ENCODE peak calls at places on chromosomes 5 and 9, in eight cellular contexts. U is thyroid gland; S is endothelial cell of umbilical vein; E is CD8-positive, alpha-beta memory T cell; W is SJSA1; F is right cardiac atrium; D is astrocyte; T is IMR-90. P is an unnamed sample. For H3K4me1, the result is how much of the 10 kb centered on the place peaks cover.

GRCh38 chr9:78115073-78115472 is 83.5 kb upstream of the GNAQ start:
- DNase-seq in U (no peak), S (no peak), E (no peak), W (no peak), F (no peak), D (no peak), T (no peak), P (peak)

GRCh38 chr9:94160594-94161501 is 76.6 kb downstream of the PTPDC1 start:
- DNase-seq in U (no peak), S (no peak), E (no peak), W (no peak), F (no peak), D (no peak), T (no peak), P (no peak)

GRCh38 chr9:27473135-27473534 is 51.0 kb upstream of the IFNK start:
- DNase-seq in U (peak), S (no peak), E (no peak), W (no peak), F (peak), D (no peak), T (no peak), P (peak)

GRCh38 chr9:136577941-136578619 is 32.2 kb upstream of the NOTCH1 start:
- DNase-seq in U (no peak), S (no peak), E (no peak), W (no peak), F (no peak), D (no peak), T (no peak), P (no peak)

GRCh38 chr9:107046692-107047091 is 183.7 kb downstream of the ZNF462 start:
- DNase-seq in U (no peak), S (no peak), E (no peak), W (no peak), F (no peak), D (no peak), T (no peak), P (peak)

GRCh38 chr9:24095246-24095645 is 269.2 kb upstream of the ELAVL2 start:
- DNase-seq in U (no peak), S (no peak), E (no peak), W (no peak), F (no peak), D (no peak), T (no peak), P (no peak)

GRCh38 chr5:81533629-81534480 is 139.9 kb upstream of the ACOT12 start:
- DNase-seq in U (peak), S (no peak), E (no peak), W (no peak), F (no peak), D (no peak), T (no peak), P (no peak)

GRCh38 chr9:1051286-1052118 is 1.3 kb downstream of the DMRT2 start:
- DNase-seq in U (peak), S (no peak), E (no peak), W (no peak), F (no peak), D (no peak), T (no peak), P (peak)

GRCh38 chr9:132768932-132769894 is 98.9 kb downstream of the GTF3C4 start:
- DNase-seq in U (peak), S (peak), E (peak), W (no peak), F (peak), D (peak), T (peak), P (peak)

GRCh38 chr9:74949859-74950258 is 2.9 kb downstream of the C9orf40 start:
- DNase-seq in U (no peak), S (no peak), E (no peak), W (no peak), F (no peak), D (no peak), T (no peak), P (no peak)

GRCh38 chr5:104941030-104941645 is 1378.5 kb upstream of the NUDT12 start:
- DNase-seq in U (no peak), S (no peak), E (no peak), W (no peak), F (no peak), D (no peak), T (no peak), P (no peak)

GRCh38 chr5:36658016-36658415 is 51.6 kb downstream of the SLC1A3 start:
- DNase-seq in U (no peak), S (no peak), E (no peak), W (no peak), F (no peak), D (peak), T (peak), P (no peak)

GRCh38 chr9:95107001-95107749 is 210.3 kb downstream of the FANCC start:
- DNase-seq in U (peak), S (peak), E (no peak), W (peak), F (no peak), D (peak), T (peak), P (no peak)

GRCh38 chr9:93603906-93604326 is 27.5 kb downstream of the PHF2 start:
- DNase-seq in U (no peak), S (no peak), E (no peak), W (no peak), F (no peak), D (no peak), T (no peak), P (no peak)

GRCh38 chr5:131382407-131383395 is 118.8 kb downstream of the CDC42SE2 start:
- DNase-seq in U (peak), S (peak), E (peak), W (peak), F (no peak), D (no peak), T (peak), P (peak)

GRCh38 chr5:170496629-170497028 is 7.2 kb upstream of the KCNIP1 start:
- DNase-seq in U (no peak), S (no peak), E (no peak), W (no peak), F (no peak), D (no peak), T (no peak), P (no peak)

GRCh38 chr9:31908158-31908890 is 476.1 kb upstream of the ACO1 start:
- DNase-seq in U (no peak), S (no peak), E (no peak), W (no peak), F (no peak), D (no peak), T (no peak), P (no peak)

GRCh38 chr5:54873696-54874095 is 111.7 kb downstream of the ESM1 start:
- DNase-seq in U (no peak), S (peak), E (no peak), W (no peak), F (no peak), D (peak), T (no peak), P (no peak)

DNA sequence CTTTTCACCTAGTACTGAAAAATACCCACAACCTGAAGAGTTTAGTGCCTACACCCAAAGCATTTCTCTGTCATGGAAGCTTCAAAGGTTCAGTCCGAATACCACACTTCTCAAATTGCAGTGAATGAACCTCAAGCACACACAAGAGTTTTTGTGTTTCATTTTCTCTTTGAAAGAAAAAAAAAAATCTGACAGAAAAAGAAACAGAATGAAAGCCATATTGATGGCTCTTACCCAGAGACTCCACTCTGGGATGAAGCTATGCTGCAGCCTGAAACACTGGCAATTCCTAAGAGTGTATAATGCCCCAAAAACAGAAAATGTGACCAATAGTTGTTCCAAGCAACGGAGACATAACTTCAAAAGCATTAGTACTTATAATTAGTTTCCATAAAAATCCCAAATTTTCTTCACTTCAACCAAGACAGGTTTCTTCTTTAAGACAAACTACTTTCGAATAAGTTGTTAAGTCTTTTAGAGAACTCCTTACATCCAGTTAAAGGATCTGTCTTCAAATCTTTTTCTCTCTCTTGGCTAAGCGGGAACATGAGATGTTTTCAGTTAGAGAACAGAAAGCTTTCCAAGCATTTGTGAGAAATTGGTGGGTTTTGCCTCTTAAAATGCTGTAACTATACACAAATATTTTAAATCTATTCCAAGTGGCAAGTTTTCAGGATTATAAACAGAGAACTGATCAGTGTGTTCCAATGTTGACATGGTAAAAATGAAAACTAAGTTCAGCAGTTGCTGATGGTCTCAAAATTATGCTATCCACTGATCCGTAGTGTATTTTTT is 100.6 kb downstream of the EBF1 start:
- DNase-seq in U (no peak), S (no peak), E (no peak), W (no peak), F (no peak), D (no peak), T (no peak), P (no peak)
- H3K4me3 ChIP-seq in U (no peak), S (no peak), E (no peak), W (no peak), F (no peak), D (no peak), T (no peak), P (no peak)

GRCh38 chr5:143985832-143986485 is 174.0 kb downstream of the HMHB1 start:
- DNase-seq in U (no peak), S (peak), E (no peak), W (no peak), F (no peak), D (peak), T (peak), P (peak)
- H3K27ac ChIP-seq in U (no peak), S (peak), E (no peak), W (no peak), F (no peak), D (peak), T (peak), P (no peak)

GRCh38 chr5:138754699-138755057 is 1.5 kb downstream of the CTNNA1 start:
- DNase-seq in U (no peak), S (no peak), E (no peak), W (peak), F (peak), D (peak), T (no peak), P (no peak)

GRCh38 chr5:138760448-138761110 is 7.4 kb downstream of the CTNNA1 start:
- DNase-seq in U (peak), S (peak), E (no peak), W (no peak), F (no peak), D (peak), T (peak), P (no peak)

GRCh38 chr5:138755084-138755748 is 2.0 kb downstream of the CTNNA1 start:
- DNase-seq in U (no peak), S (no peak), E (no peak), W (no peak), F (no peak), D (no peak), T (no peak), P (no peak)

GRCh38 chr5:138753794-138754698 is 821 bp downstream of the CTNNA1 start:
- DNase-seq in U (peak), S (peak), E (no peak), W (peak), F (peak), D (peak), T (peak), P (peak)

DNA sequence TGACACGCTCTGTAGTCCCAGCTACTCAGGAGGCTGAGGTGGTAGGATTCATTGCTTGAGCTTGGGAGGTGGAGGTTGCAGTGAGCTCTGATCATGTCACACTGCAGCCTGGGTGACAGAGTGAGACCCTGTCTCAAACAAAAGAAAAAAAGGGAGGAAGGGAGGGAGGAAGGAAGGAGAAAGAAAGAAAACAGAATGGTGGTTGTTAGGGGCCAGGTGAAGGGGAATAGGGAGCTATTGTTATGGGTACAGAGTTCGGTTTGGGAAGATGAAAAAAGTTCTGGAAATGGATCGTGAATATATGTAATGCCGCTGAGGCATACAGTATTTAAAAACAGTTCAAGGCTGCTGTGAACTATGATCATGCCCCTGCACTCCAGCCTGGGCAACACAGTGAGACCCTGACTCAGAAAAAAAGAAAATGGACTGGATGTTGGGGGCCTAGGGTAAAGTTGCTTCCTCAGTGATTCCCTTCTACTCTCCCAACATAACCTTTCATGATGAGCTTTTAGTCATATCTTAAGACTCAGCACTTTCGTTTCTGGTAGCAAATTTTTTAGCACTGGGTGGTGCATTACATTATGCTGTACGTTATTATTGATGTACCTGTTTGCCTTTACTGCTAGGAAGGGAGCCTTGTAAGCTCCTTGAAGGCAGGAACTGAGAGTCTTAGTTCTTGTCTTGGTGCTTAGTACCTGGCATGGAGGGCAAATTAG is 4.0 kb downstream of the CTNNA1 start:
- DNase-seq in U (no peak), S (no peak), E (no peak), W (no peak), F (no peak), D (no peak), T (no peak), P (no peak)
- H3K4me1 ChIP-seq in U (under half), S (under half), E (under half), W (under half), F (under half), D (under half), T (under half), P (under half)

GRCh38 chr5:171520300-171521170 is 101.1 kb downstream of the FGF18 start:
- DNase-seq in U (peak), S (peak), E (no peak), W (no peak), F (peak), D (peak), T (peak), P (no peak)
- H3K4me3 ChIP-seq in U (no peak), S (no peak), E (no peak), W (no peak), F (no peak), D (no peak), T (no peak), P (no peak)

DNA sequence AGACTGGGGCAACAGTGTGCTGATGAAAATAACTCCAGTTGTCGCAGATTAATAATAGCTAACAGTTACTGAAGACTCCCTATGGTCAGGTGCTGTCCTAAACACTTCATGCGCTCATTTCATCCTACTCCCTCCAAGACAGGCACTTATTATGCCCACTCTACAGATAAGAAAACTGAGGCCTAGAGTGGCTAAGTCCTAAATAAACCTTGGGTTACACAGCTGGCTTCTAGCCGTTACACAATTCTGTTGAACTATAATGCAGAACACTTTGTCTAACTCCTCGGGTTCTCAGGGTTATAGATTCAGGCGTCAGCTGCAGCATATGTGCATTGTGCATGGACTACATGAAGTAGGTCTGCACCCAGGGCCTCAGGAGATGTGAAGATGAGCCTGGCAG is 103.9 kb downstream of the DAPK1 start:
- DNase-seq in U (no peak), S (no peak), E (no peak), W (no peak), F (no peak), D (no peak), T (no peak), P (no peak)
- H3K27ac ChIP-seq in U (no peak), S (no peak), E (no peak), W (no peak), F (no peak), D (no peak), T (no peak), P (no peak)

DNA sequence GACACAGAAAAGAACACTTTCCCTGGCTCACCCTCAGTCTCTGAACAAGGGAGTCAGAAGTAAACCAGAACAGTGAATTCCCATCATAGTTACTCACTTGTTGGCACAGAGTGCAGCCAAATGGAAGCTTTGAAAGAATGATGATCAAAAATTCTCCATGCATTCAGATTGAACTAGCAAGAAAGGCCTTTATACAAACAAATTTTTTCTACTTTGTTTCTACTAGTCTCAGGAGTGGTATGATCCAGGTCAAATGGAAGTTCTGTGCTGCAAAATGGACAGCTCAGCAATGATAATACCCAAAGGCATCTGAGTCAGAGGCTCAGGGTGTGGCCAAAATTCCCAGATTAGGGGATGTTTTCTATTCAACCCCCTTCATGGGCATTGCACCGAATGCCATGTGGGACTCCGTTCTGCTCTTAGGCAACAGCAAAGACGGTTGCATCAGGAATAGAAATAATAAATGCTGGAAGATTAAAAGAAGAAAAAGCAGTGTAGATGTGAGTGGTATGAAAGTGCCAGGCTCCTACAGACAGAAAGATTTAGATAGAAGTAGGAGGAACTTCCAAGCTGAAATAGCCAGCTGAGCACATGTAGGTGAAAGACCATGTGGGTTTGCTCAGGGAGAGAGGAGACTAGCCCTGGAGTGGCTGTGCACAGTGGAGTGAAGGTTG is 24.0 kb upstream of the ASPN start:
- DNase-seq in U (peak), S (no peak), E (no peak), W (peak), F (peak), D (peak), T (peak), P (no peak)
- H3K4me1 ChIP-seq in U (under half), S (under half), E (under half), W (under half), F (under half), D (under half), T (under half), P (under half)

GRCh38 chr5:218457-219289 is 553 bp downstream of the SDHA start:
- DNase-seq in U (peak), S (peak), E (peak), W (no peak), F (peak), D (peak), T (peak), P (peak)
- H3K4me3 ChIP-seq in U (peak), S (peak), E (peak), W (peak), F (peak), D (peak), T (peak), P (peak)